ENCODE peak calls at places on chromosomes 7 and 10, in eight cellular contexts. G is choroid plexus epithelial cell; H is fibroblast of the aortic adventitia; T is heart left ventricle; P is ACHN; K is stimulated activated CD8-positive, alpha-beta memory T cell treated with anti-CD3 and anti-CD28 coated beads, Interleukin-4, amount 100 ng/mL, for 1 hour; Q is NCI-H1092; V is left ventricle myocardium inferior. N is an unnamed sample.

GRCh38 chr10:110985497-110986270 is 66.3 kb downstream of the SHOC2 start:
- DNase-seq in G (no peak), H (peak), T (no peak), P (no peak), K (no peak), Q (no peak), V (no peak), N (no peak)

GRCh38 chr7:136039577-136040345 is 62.6 kb upstream of the MTPN start:
- DNase-seq in G (no peak), H (no peak), T (no peak), P (no peak), K (no peak), Q (no peak), V (no peak), N (no peak)

GRCh38 chr10:52486840-52487611 is 172.9 kb downstream of the DKK1 start:
- DNase-seq in G (peak), H (peak), T (no peak), P (peak), K (no peak), Q (no peak), V (no peak), N (no peak)

GRCh38 chr7:96052289-96052688 is 269.6 kb downstream of the SLC25A13 start:
- DNase-seq in G (no peak), H (no peak), T (no peak), P (no peak), K (no peak), Q (no peak), V (no peak), N (no peak)

GRCh38 chr7:10998984-10999757 is 25.5 kb downstream of the PHF14 start:
- DNase-seq in G (peak), H (no peak), T (no peak), P (no peak), K (no peak), Q (no peak), V (no peak), N (no peak)

GRCh38 chr10:116743266-116744064 is 1.1 kb upstream of the HSPA12A start:
- DNase-seq in G (no peak), H (no peak), T (no peak), P (no peak), K (no peak), Q (no peak), V (no peak), N (no peak)

GRCh38 chr7:28744951-28745350 is 213.2 kb downstream of the TRIL start:
- DNase-seq in G (no peak), H (no peak), T (no peak), P (no peak), K (no peak), Q (no peak), V (no peak), N (no peak)

GRCh38 chr7:152076324-152076821 is 50.9 kb downstream of the GALNT11 start:
- DNase-seq in G (peak), H (peak), T (no peak), P (peak), K (no peak), Q (no peak), V (no peak), N (no peak)

GRCh38 chr7:107712025-107712424 is 31.9 kb upstream of the CBLL1 start:
- DNase-seq in G (no peak), H (no peak), T (no peak), P (no peak), K (no peak), Q (peak), V (no peak), N (no peak)

GRCh38 chr10:12539350-12540164 is 190.2 kb downstream of the CAMK1D start:
- DNase-seq in G (peak), H (peak), T (no peak), P (no peak), K (no peak), Q (no peak), V (no peak), N (no peak)

GRCh38 chr10:89206402-89207180 is 526 bp downstream of the CH25H start:
- DNase-seq in G (peak), H (peak), T (peak), P (no peak), K (no peak), Q (no peak), V (peak), N (no peak)

GRCh38 chr7:142584765-142585164 is 164.5 kb upstream of the PRSS1 start:
- DNase-seq in G (peak), H (no peak), T (no peak), P (no peak), K (no peak), Q (no peak), V (no peak), N (no peak)

GRCh38 chr7:112886171-112886570 is 96.0 kb upstream of the TMEM168 start:
- DNase-seq in G (no peak), H (peak), T (no peak), P (no peak), K (no peak), Q (no peak), V (no peak), N (no peak)

GRCh38 chr10:96387151-96387550 is 28.3 kb upstream of the OPALIN start:
- DNase-seq in G (peak), H (no peak), T (no peak), P (no peak), K (no peak), Q (no peak), V (no peak), N (no peak)

GRCh38 chr10:42933454-42934340 is 143.2 kb upstream of the RET start:
- DNase-seq in G (peak), H (peak), T (no peak), P (no peak), K (no peak), Q (peak), V (no peak), N (no peak)

GRCh38 chr7:3520206-3520605 is 219.2 kb downstream of the SDK1 start:
- DNase-seq in G (peak), H (no peak), T (no peak), P (no peak), K (no peak), Q (peak), V (no peak), N (no peak)

GRCh38 chr7:66769833-66770512 is 29.4 kb downstream of the RABGEF1 start:
- DNase-seq in G (peak), H (peak), T (no peak), P (no peak), K (no peak), Q (no peak), V (no peak), N (no peak)

GRCh38 chr10:3897156-3897555 is 112.1 kb upstream of the KLF6 start:
- DNase-seq in G (peak), H (peak), T (no peak), P (no peak), K (no peak), Q (no peak), V (no peak), N (no peak)

GRCh38 chr7:6536262-6536770 is 14.9 kb downstream of the GRID2IP start:
- DNase-seq in G (no peak), H (no peak), T (no peak), P (no peak), K (no peak), Q (peak), V (no peak), N (no peak)

GRCh38 chr7:107938448-107939250 is 47.7 kb downstream of the DLD start:
- DNase-seq in G (no peak), H (peak), T (peak), P (no peak), K (no peak), Q (no peak), V (peak), N (no peak)

GRCh38 chr10:80900661-80901060 is 363.0 kb downstream of the SH2D4B start:
- DNase-seq in G (no peak), H (no peak), T (no peak), P (no peak), K (no peak), Q (no peak), V (no peak), N (no peak)

GRCh38 chr7:155886391-155887173 is 74.3 kb upstream of the SHH start:
- DNase-seq in G (no peak), H (no peak), T (no peak), P (no peak), K (no peak), Q (no peak), V (no peak), N (peak)

GRCh38 chr7:128217972-128218652 is 23.0 kb upstream of the LEP start:
- DNase-seq in G (no peak), H (no peak), T (no peak), P (peak), K (no peak), Q (no peak), V (no peak), N (no peak)

GRCh38 chr10:12586724-12587123 is 237.4 kb downstream of the CAMK1D start:
- DNase-seq in G (no peak), H (no peak), T (no peak), P (no peak), K (no peak), Q (no peak), V (no peak), N (no peak)

GRCh38 chr10:37831495-37832333 is 25.7 kb downstream of the ZNF248 start:
- DNase-seq in G (peak), H (no peak), T (no peak), P (no peak), K (no peak), Q (no peak), V (no peak), N (no peak)